ENCODE peak calls at places on chromosome 3, in five cellular contexts. R is HepG2, X is transverse colon, L is fibroblast of lung, N is astrocyte of the spinal cord. A is an unnamed sample.

GRCh38 chr3:162719684-162720341 is 1223.2 kb downstream of the OTOL1 start:
- DNase-seq in N (peak; percentile 96), L (peak; percentile 93), X (no peak), R (no peak), A (peak; percentile 98)

GRCh38 chr3:56933803-56934202 is 126.7 kb upstream of the SPATA12 start:
- DNase-seq in N (no peak), R (no peak), L (no peak), X (no peak), A (no peak)

GRCh38 chr3:52529376-52530333 is 4.0 kb downstream of the NT5DC2 start:
- DNase-seq in L (peak; percentile 89), X (peak; percentile 7), R (no peak), N (peak; percentile 65), A (peak; percentile 70)

GRCh38 chr3:160226026-160226739 is 961 bp downstream of the C3orf80 start:
- DNase-seq in X (peak; percentile 10), L (no peak), N (no peak), R (no peak), A (no peak)

GRCh38 chr3:194130807-194131589 is 5.0 kb upstream of the HES1 start:
- DNase-seq in X (peak; percentile 62), N (peak; percentile 56), L (no peak), R (peak; percentile 94), A (no peak)

GRCh38 chr3:10651506-10651905 is 146.1 kb upstream of the ATP2B2 start:
- DNase-seq in N (no peak), L (no peak), X (no peak), R (no peak), A (no peak)

GRCh38 chr3:15367059-15367458 is 34.7 kb upstream of the SH3BP5 start:
- DNase-seq in L (peak; percentile 12), X (no peak), N (no peak), R (no peak), A (no peak)

GRCh38 chr3:48402281-48402732 is 27.6 kb downstream of the PLXNB1 start:
- DNase-seq in L (peak; percentile 94), R (no peak), N (peak; percentile 94), X (peak; percentile 73), A (peak; percentile 94)

GRCh38 chr3:28906561-28907310 is 374.1 kb upstream of the RBMS3 start:
- DNase-seq in R (no peak), X (no peak), L (no peak), N (no peak), A (no peak)

GRCh38 chr3:195025056-195025880 is 245.7 kb downstream of the XXYLT1 start:
- DNase-seq in N (no peak), R (no peak), L (no peak), X (no peak), A (no peak)

GRCh38 chr3:133999891-134000685 is 29.6 kb downstream of the SLCO2A1 start:
- DNase-seq in L (no peak), X (no peak), N (no peak), R (no peak), A (no peak)

GRCh38 chr3:140686128-140686527 is 8.3 kb downstream of the TRIM42 start:
- DNase-seq in X (no peak), R (no peak), N (no peak), L (no peak), A (no peak)

GRCh38 chr3:30233924-30234666 is 372.3 kb upstream of the TGFBR2 start:
- DNase-seq in R (no peak), X (no peak), L (peak; percentile 30), N (no peak), A (no peak)

GRCh38 chr3:157754415-157754814 is 251.2 kb upstream of the VEPH1 start:
- DNase-seq in X (no peak), L (no peak), N (no peak), R (no peak), A (no peak)

GRCh38 chr3:86563358-86563970 is 427.5 kb downstream of the VGLL3 start:
- DNase-seq in N (peak; percentile 57), L (peak; percentile 60), X (no peak), R (peak; percentile 34), A (peak; percentile 46)

GRCh38 chr3:116005404-116005803 is 382.1 kb downstream of the GAP43 start:
- DNase-seq in N (peak; percentile 96), R (no peak), X (no peak), L (peak; percentile 89), A (peak; percentile 99)

GRCh38 chr3:65438096-65438495 is 600.6 kb downstream of the MAGI1 start:
- DNase-seq in L (no peak), R (no peak), X (no peak), N (no peak), A (no peak)

GRCh38 chr3:13343601-13344000 is 76.5 kb downstream of the NUP210 start:
- DNase-seq in X (no peak), N (no peak), R (no peak), L (no peak), A (no peak)

GRCh38 chr3:53242155-53242554 is 13.7 kb downstream of the TKT start:
- DNase-seq in N (no peak), X (no peak), L (no peak), R (no peak), A (no peak)

GRCh38 chr3:21561472-21561871 is 189.5 kb downstream of the ZNF385D start:
- DNase-seq in R (no peak), X (no peak), L (no peak), N (no peak), A (no peak)

GRCh38 chr3:101928890-101929289 is 79.6 kb downstream of the NFKBIZ start:
- DNase-seq in N (peak; percentile 67), X (no peak), L (peak; percentile 55), R (no peak), A (peak; percentile 73)

GRCh38 chr3:112888388-112889085 is 41.9 kb upstream of the CD200R1L start:
- DNase-seq in X (no peak), N (no peak), L (no peak), R (no peak), A (no peak)

GRCh38 chr3:136952292-136952691 is 5.5 kb upstream of the IL20RB start:
- DNase-seq in L (peak; percentile 49), X (no peak), N (no peak), R (no peak), A (peak; percentile 50)

GRCh38 chr3:71025010-71025409 is 558.5 kb downstream of the FOXP1 start:
- DNase-seq in X (no peak), L (no peak), R (no peak), N (no peak), A (no peak)

GRCh38 chr3:146156060-146156459 is 4.9 kb downstream of the PLOD2 start:
- DNase-seq in L (no peak), N (no peak), R (no peak), X (no peak), A (peak; percentile 57)

DNA sequence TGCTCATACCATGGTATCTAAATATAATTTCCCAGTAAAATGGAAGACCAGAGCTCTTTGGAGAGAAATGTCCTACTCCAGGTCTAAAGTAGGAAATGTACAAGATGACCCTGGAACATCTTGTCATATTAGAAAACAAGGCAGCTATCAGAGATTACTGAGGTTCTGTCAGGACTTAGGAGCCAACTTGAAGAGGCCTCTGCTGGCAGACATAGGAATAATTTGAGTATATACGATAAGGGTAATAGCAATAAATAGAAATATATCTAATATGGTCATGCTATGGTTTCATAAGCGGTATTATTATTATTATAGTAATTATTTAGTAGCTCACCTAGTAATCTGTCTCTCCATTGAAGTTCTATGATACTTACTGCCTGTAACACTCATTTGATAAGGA is 224.2 kb downstream of the SOX2 start:
- DNase-seq in L (no peak), R (no peak), X (no peak), N (no peak), A (no peak)
- H3K4me3 ChIP-seq in L (no peak overlapping the region), R (no peak overlapping the region), X (no peak overlapping the region), N (no peak overlapping the region), A (no peak overlapping the region)

GRCh38 chr3:107897471-107898180 is 193.2 kb downstream of the CD47 start:
- DNase-seq in L (peak; percentile 23), N (peak; percentile 36), R (no peak), X (no peak), A (peak; percentile 64)
- TF ChIP-seq CTCF in L (no peak), N (no peak), R (no peak), X (no peak), A (no peak)

DNA sequence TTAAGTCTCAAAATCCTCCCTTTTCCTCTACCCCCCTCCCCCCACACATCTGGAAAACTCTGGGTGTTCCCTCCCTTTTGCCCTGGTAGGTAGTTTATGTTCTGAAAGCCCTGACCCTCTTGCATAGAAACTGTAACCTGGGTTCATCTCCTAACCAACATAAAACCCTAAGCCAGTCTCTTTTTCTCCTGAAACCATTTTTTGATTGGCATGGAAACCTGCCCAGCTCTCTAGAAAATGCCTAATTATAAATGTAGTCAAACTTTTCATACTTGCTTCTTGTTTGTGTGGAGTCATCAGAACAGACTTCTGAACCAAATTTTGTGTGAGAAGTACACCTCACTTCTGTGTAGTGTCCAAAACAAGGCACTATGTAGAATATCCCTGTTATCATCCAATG is 1264.4 kb downstream of the SI start:
- DNase-seq in L (no peak), N (no peak), X (no peak), R (no peak), A (no peak)
- H3K4me3 ChIP-seq in L (no peak overlapping the region), N (no peak overlapping the region), X (no peak overlapping the region), R (no peak overlapping the region), A (no peak overlapping the region)

DNA sequence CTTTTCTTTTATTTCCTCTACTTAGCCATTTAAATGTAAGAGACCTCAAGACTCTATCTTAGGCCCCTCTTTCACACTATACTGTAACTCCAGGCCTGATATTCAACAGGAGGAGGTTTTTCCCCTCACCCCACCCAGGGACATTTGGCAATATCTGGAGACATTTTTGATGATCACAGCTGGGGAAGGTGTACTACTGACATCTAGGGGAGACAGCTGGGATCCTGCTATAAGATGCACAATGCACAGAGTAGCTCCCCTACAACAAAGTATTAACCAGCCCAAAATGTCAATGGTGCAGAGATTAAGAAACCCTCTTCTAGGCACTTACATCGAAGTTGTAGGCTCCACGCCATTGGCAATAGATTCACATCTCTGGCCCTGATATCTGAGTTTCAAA is 517.5 kb upstream of the UBE2E2 start:
- DNase-seq in N (no peak), R (peak; percentile 4), L (peak; percentile 18), X (no peak), A (peak; percentile 12)
- TF ChIP-seq CTCF in N (peak; percentile 50), R (peak; percentile 32), L (no peak), X (no peak), A (peak; percentile 51)

GRCh38 chr3:188947983-188948657 is 223.7 kb upstream of the TPRG1 start:
- DNase-seq in L (peak; percentile 100), X (peak; percentile 91), R (no peak), N (peak; percentile 100), A (peak; percentile 100)

GRCh38 chr3:188948658-188949400 is 222.9 kb upstream of the TPRG1 start:
- DNase-seq in R (peak; percentile 48), L (peak; percentile 99), X (peak; percentile 25), N (peak; percentile 99), A (peak; percentile 99)

GRCh38 chr3:188946351-188946750 is 225.4 kb upstream of the TPRG1 start:
- DNase-seq in N (no peak), R (no peak), L (no peak), X (no peak), A (no peak)

GRCh38 chr3:188946837-188947236 is 224.9 kb upstream of the TPRG1 start:
- DNase-seq in N (no peak), X (no peak), L (no peak), R (no peak), A (peak; percentile 90)

GRCh38 chr3:188947401-188947982 is 224.3 kb upstream of the TPRG1 start:
- DNase-seq in N (peak; percentile 93), R (no peak), X (peak; percentile 89), L (peak; percentile 87), A (peak; percentile 83)
- H3K4me3 ChIP-seq in N (peak overlapping the region; percentile 34), R (no peak overlapping the region), X (peak overlapping the region; percentile 50), L (peak overlapping the region; percentile 51), A (peak overlapping the region; percentile 52)

GRCh38 chr3:42535981-42536784 is 33.7 kb downstream of the VIPR1 start:
- DNase-seq in R (peak; percentile 60), N (no peak), L (no peak), X (peak; percentile 61), A (peak; percentile 11)
- TF ChIP-seq CTCF in R (peak; percentile 70), N (peak; percentile 47), L (no peak), X (peak; percentile 62), A (peak; percentile 52)

A was measured in fibroblast of mammary gland.